ENCODE peak calls at places on chromosomes 11 and 22, in five cellular contexts. P is H1, Z is HepG2, B is NT2/D1, D is GM12878. E is an unnamed sample.

GRCh38 chr11:89545701-89546100 is 54.5 kb upstream of the NOX4 start:
- DNase-seq in P (no peak), Z (no peak), B (no peak), D (no peak), E (no peak)

GRCh38 chr11:79440451-79441158 is at the start of gene TENM4:
- DNase-seq in P (no peak), Z (no peak), B (peak), D (no peak), E (peak)

GRCh38 chr11:70661763-70662501 is 263.6 kb downstream of the CTTN start:
- DNase-seq in P (no peak), Z (no peak), B (peak), D (no peak), E (no peak)

GRCh38 chr11:102560555-102561011 is 30.0 kb upstream of the MMP7 start:
- DNase-seq in P (no peak), Z (no peak), B (no peak), D (peak), E (no peak)

GRCh38 chr22:17057959-17058814 is 26.6 kb upstream of the IL17RA start:
- DNase-seq in P (peak), Z (peak), B (peak), D (no peak), E (peak)

GRCh38 chr22:39535302-39535805 is 2.8 kb upstream of the RPS19BP1 start:
- DNase-seq in P (no peak), Z (no peak), B (no peak), D (no peak), E (no peak)

GRCh38 chr11:117704416-117705150 is 92.4 kb downstream of the DSCAML1 start:
- DNase-seq in P (no peak), Z (no peak), B (no peak), D (no peak), E (no peak)

GRCh38 chr11:9760180-9760550 is 96.3 kb downstream of the SWAP70 start:
- DNase-seq in P (no peak), Z (no peak), B (no peak), D (no peak), E (no peak)

GRCh38 chr11:113833151-113833550 is 42.2 kb downstream of the USP28 start:
- DNase-seq in P (no peak), Z (peak), B (no peak), D (no peak), E (no peak)

GRCh38 chr11:103112364-103112763 is 3.1 kb downstream of the DYNC2H1 start:
- DNase-seq in P (no peak), Z (no peak), B (no peak), D (no peak), E (no peak)

GRCh38 chr11:75143420-75143731 is 7.5 kb upstream of the SLCO2B1 start:
- DNase-seq in P (no peak), Z (no peak), B (no peak), D (no peak), E (no peak)

GRCh38 chr11:6438979-6439571 is 1.7 kb downstream of the HPX start:
- DNase-seq in P (no peak), Z (peak), B (peak), D (no peak), E (peak)

GRCh38 chr11:84498016-84498415 is 1129.1 kb downstream of the DLG2 start:
- DNase-seq in P (no peak), Z (no peak), B (no peak), D (no peak), E (no peak)

GRCh38 chr22:30344447-30345200 is 12.1 kb downstream of the SF3A1 start:
- DNase-seq in P (no peak), Z (no peak), B (no peak), D (no peak), E (no peak)

GRCh38 chr22:30347255-30347892 is 9.3 kb downstream of the SF3A1 start:
- DNase-seq in P (no peak), Z (no peak), B (no peak), D (no peak), E (no peak)

GRCh38 chr22:30348395-30348794 is 8.3 kb downstream of the SF3A1 start:
- DNase-seq in P (no peak), Z (no peak), B (no peak), D (no peak), E (no peak)

GRCh38 chr22:30351226-30351625 is 5.5 kb downstream of the SF3A1 start:
- DNase-seq in P (no peak), Z (no peak), B (no peak), D (no peak), E (no peak)

GRCh38 chr22:30348837-30349236 is 7.9 kb downstream of the SF3A1 start:
- DNase-seq in P (no peak), Z (no peak), B (no peak), D (no peak), E (no peak)
- TF ChIP-seq SUZ12 in P (no peak), Z (no peak), B (no peak), D (no peak), E (no peak)

GRCh38 chr22:31734512-31734911 is 15.4 kb downstream of the PRR14L start:
- DNase-seq in P (no peak), Z (peak), B (no peak), D (no peak), E (no peak)
- TF ChIP-seq SUZ12 in P (no peak), Z (no peak), B (no peak), D (no peak), E (no peak)

DNA sequence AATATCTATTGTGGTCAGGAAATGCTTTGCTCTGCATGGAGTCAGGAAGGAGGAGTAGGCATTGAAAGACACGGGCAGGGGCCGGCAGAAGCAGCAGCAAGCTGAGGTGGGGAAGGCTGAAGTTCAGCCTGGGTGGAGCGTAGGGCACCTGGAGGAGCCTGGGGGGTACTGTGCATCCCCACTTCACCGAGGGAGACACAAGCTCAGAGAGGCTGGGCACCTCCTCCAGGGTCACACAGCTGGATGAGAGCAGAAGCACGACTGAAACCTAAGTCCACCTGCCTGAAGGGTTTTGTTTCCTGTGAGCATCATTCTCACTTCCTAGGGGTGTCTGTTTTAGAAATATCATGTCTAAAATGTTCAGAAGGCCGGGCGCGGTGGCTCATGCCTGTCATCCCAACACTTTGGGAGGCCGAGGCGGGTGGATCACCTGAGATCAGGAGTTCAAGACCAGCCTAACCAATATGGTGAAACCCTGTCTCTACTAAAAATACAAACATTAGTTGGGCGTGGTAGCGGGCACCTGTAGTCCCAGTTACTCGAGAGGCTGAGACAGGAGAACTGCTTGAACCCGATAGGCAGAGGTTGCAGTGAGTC is 138.3 kb downstream of the MPPED1 start:
- DNase-seq in P (no peak), Z (no peak), B (no peak), D (no peak), E (no peak)
- TF ChIP-seq SUZ12 in P (no peak), Z (no peak), B (no peak), D (no peak), E (no peak)

DNA sequence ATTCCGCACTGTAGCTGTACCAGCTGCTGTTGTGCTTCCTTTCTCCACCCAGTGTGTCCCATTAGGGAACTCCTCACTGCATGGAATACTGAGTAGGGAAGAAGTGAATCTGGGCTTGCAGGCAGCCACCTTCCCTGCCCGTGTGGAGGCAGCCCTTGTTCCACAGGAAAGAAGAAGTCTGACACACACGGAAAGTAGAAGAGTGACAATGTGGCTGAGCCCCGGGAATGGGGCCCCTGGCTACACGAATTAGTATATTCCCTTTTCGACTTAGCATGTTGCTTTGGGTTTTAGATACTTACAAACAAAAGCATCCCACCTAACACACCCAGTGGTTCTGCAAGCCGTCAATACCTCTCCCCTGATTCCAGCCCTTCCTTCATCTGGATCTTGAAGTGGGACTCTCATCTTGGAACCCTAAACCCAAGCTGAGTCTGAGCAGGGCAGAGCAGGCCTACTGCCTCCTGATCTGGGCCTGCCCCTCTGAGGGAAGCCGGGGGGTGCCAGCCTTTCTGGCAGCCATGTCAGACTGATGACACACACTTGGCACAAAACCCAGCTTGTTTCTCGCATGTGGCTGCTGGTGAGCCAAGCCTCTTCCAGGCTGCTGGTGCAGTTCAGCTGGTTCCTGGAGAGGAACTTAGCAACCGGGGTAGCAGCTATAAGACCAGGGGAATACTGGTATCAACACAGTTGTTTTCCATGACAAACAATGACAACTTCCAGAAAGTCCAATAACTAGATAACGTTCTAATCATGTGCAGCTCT is 71.6 kb downstream of the C11orf58 start:
- DNase-seq in P (no peak), Z (no peak), B (no peak), D (no peak), E (no peak)
- TF ChIP-seq SUZ12 in P (no peak), Z (no peak), B (no peak), D (no peak), E (no peak)

DNA sequence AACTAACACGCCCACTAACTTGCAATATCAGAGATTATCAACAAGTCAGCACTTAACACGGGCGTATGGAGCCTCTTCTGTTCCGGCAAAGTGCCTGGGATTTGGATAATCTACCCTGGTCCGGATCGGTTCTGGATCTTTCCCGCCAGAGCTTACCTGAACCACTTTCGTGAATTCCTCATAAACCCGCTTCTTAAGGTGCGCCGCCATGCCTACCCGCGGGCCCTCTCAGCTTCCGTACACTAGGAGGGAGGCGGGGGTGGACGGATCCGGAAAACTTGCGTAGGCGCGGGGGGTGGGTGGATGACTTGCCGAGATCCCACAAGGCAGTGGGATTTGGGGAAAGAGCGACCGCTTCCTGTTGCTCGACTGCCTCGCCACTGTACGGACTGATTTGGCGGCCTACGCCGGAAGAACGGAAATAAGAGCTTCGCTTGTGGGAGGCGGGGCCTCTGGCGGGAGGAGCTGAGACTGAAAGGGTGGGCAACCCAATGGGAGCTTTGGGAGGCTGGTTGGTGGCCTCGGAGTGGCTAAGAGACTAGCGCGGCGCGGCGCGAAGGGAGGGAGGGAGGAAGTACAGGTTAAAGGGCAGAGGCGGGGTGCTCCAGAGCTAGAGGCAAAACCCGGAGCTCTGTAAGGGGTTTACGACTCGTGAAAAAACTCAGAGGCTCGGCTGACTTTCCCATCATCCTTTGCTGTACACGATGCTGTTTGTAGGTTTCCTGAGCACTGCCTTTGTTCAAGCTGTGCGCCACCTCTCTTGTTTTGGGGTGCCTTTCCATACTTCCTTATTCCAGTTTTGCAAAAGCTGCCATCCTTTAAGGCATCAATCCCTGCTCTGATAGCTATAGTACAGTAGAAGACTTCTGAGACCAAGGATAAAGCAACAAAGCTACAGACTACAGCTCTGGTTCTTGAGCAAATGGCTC is at the start of gene INTS4:
- DNase-seq in P (peak), Z (peak), B (peak), D (peak), E (peak)
- TF ChIP-seq SUZ12 in P (no peak), Z (peak), B (no peak), D (no peak), E (no peak)

GRCh38 chr11:93734427-93735222 is 6.7 kb downstream of the TAF1D start:
- DNase-seq in P (no peak), Z (no peak), B (no peak), D (no peak), E (no peak)
- TF ChIP-seq SUZ12 in P (no peak), Z (no peak), B (no peak), D (no peak), E (no peak)

GRCh38 chr11:34495239-34495723 is 18.3 kb downstream of the ELF5 start:
- DNase-seq in P (no peak), Z (no peak), B (no peak), D (no peak), E (no peak)
- TF ChIP-seq SUZ12 in P (no peak), Z (no peak), B (no peak), D (no peak), E (no peak)

GRCh38 chr22:41106122-41106968 is 14.0 kb downstream of the EP300 start:
- DNase-seq in P (no peak), Z (peak), B (no peak), D (no peak), E (no peak)
- TF ChIP-seq SUZ12 in P (no peak), Z (no peak), B (no peak), D (no peak), E (no peak)

GRCh38 chr11:64885367-64886286 is 7.2 kb upstream of the EHD1 start:
- DNase-seq in P (no peak), Z (peak), B (no peak), D (no peak), E (no peak)
- TF ChIP-seq SUZ12 in P (no peak), Z (no peak), B (no peak), D (no peak), E (no peak)

GRCh38 chr11:104899226-104899625 is 966 bp upstream of the CASP12 start:
- DNase-seq in P (no peak), Z (no peak), B (no peak), D (no peak), E (no peak)

GRCh38 chr11:104893876-104894275 is 4.4 kb downstream of the CASP12 start:
- DNase-seq in P (no peak), Z (no peak), B (no peak), D (no peak), E (no peak)

GRCh38 chr11:104895619-104896018 is 2.6 kb downstream of the CASP12 start:
- DNase-seq in P (no peak), Z (no peak), B (no peak), D (no peak), E (no peak)

GRCh38 chr11:104898685-104899013 is 389 bp upstream of the CASP12 start:
- DNase-seq in P (no peak), Z (no peak), B (no peak), D (no peak), E (no peak)

DNA sequence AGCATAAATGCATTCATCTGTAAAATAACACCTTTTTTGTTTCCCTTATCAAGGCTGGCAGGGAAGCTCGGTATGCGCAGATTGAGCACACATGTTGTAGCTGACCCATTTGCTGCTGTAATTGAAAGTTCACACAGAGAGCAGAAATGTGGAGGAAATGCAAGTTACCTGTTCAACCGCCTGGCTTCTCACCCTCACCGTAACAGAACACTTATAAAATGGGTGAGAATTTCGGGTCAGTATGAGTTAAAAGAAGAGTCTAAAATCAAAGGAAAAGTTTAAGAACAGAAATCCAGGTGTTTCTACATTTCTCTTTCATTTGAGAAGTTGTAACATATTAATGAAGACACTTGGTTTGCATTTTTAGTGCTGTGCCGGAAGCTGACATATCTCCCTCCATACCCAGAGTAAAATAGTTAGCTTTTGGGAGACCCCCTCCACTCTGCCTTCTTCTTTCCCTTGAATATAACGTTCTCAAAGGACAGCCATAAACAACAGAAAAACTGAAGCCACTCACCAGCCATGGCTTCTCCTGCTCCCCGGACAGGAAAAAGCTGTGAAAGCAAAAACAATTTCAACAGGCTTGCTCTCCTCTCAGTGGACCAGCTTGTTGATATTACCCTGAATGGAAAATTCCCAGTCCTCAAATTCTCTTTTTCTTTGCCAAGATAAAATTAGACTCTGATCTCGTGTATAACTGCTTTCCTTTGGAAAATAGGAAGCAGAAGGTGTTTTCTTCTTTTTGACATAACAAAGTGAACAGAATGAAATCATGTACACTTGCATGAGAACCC is at the start of gene CASP12:
- DNase-seq in P (no peak), Z (no peak), B (no peak), D (no peak), E (no peak)
- TF ChIP-seq SUZ12 in P (no peak), Z (no peak), B (no peak), D (no peak), E (no peak)

E was measured in HEK293T.